ENCODE peak calls at places on chromosomes 4 and X, in ten cellular contexts. J is epithelial cell of esophagus, A is CD14-positive monocyte, U is IMR-90, P is endothelial cell, L is neural crest cell, Z is mammary epithelial cell, H is GM06990, O is AG09319, V is HL-60. M is an unnamed sample.

GRCh38 chrX:9882669-9883446 is 84.3 kb upstream of the CLDN34 start:
- DNase-seq in A (no peak), P (no peak), H (no peak), J (no peak), O (no peak), U (peak; percentile 87), L (no peak), Z (no peak), V (no peak), M (no peak)

GRCh38 chrX:154712781-154713391 is 38.0 kb downstream of the GAB3 start:
- DNase-seq in A (no peak), Z (peak; percentile 64), J (peak; percentile 75), P (no peak), L (no peak), U (peak; percentile 73), O (no peak), V (no peak), H (peak; percentile 57), M (peak; percentile 60)

GRCh38 chrX:29215251-29215650 is 628.0 kb downstream of the IL1RAPL1 start:
- DNase-seq in O (no peak), J (peak; percentile 35), P (no peak), L (no peak), A (no peak), H (no peak), V (no peak), U (peak; percentile 64), Z (peak; percentile 27), M (no peak)

GRCh38 chr4:40826821-40827220 is 77.1 kb downstream of the NSUN7 start:
- DNase-seq in U (no peak), Z (no peak), O (no peak), H (no peak), L (no peak), A (no peak), J (no peak), P (no peak), V (no peak), M (no peak)

GRCh38 chrX:38796926-38797325 is 4.3 kb upstream of the MID1IP1 start:
- DNase-seq in L (no peak), Z (peak; percentile 35), O (no peak), H (no peak), V (no peak), J (peak; percentile 50), A (no peak), U (peak; percentile 70), P (no peak), M (no peak)

GRCh38 chr4:118889313-118889694 is 650 bp downstream of the SYNPO2 start:
- DNase-seq in J (no peak), O (no peak), V (no peak), Z (no peak), H (no peak), U (no peak), A (no peak), L (no peak), P (no peak), M (no peak)

GRCh38 chrX:119734897-119735339 is 23.5 kb upstream of the SOWAHD start:
- DNase-seq in V (peak; percentile 90), A (peak; percentile 50), J (no peak), U (no peak), O (no peak), H (no peak), P (no peak), Z (no peak), L (no peak), M (no peak)

GRCh38 chr4:75158451-75158850 is 225.5 kb downstream of the PARM1 start:
- DNase-seq in Z (no peak), L (no peak), J (no peak), O (no peak), V (no peak), U (no peak), A (no peak), H (no peak), P (no peak), M (no peak)

GRCh38 chrX:17580529-17581155 is 156.7 kb upstream of the SCML1 start:
- DNase-seq in P (no peak), H (no peak), Z (no peak), V (no peak), J (no peak), U (peak; percentile 74), O (no peak), L (no peak), A (no peak), M (no peak)

GRCh38 chrX:108105473-108105872 is 13.9 kb downstream of the ATG4A start:
- DNase-seq in A (no peak), Z (no peak), J (no peak), U (no peak), V (no peak), H (no peak), P (no peak), O (no peak), L (no peak), M (no peak)

GRCh38 chr4:109172301-109172700 is 130.2 kb downstream of the COL25A1 start:
- DNase-seq in H (no peak), U (no peak), L (no peak), O (no peak), A (no peak), P (no peak), V (no peak), J (no peak), Z (no peak), M (no peak)

GRCh38 chr4:8582436-8582835 is 2.2 kb downstream of the GPR78 start:
- DNase-seq in V (no peak), P (no peak), A (no peak), L (no peak), O (no peak), H (no peak), U (no peak), Z (no peak), J (no peak), M (no peak)

GRCh38 chrX:429266-429825 is 42.6 kb upstream of the PPP2R3B start:
- DNase-seq in Z (no peak), U (no peak), V (no peak), J (no peak), O (no peak), P (no peak), L (no peak), H (no peak), A (no peak), M (no peak)

GRCh38 chrX:74422576-74423288 is 1.4 kb downstream of the SLC16A2 start:
- DNase-seq in Z (peak; percentile 54), P (peak; percentile 44), A (no peak), U (peak; percentile 66), O (peak; percentile 27), H (peak; percentile 11), J (peak; percentile 58), L (peak; percentile 37), V (no peak), M (peak; percentile 40)

GRCh38 chr4:148914301-148914700 is 472.1 kb upstream of the NR3C2 start:
- DNase-seq in J (no peak), H (no peak), A (no peak), P (no peak), O (no peak), V (no peak), Z (no peak), L (no peak), U (no peak), M (no peak)

GRCh38 chrX:103275947-103276567 is 493 bp downstream of the TCEAL5 start:
- DNase-seq in Z (no peak), O (no peak), J (no peak), P (no peak), U (no peak), L (no peak), H (no peak), V (no peak), A (no peak), M (no peak)

GRCh38 chr4:34771632-34772031 is 1472.7 kb downstream of the ARAP2 start:
- DNase-seq in P (no peak), J (no peak), O (no peak), U (no peak), H (no peak), L (no peak), Z (no peak), A (no peak), V (no peak), M (no peak)

GRCh38 chrX:67724359-67725110 is 180.7 kb downstream of the AR start:
- DNase-seq in L (no peak), U (no peak), V (no peak), H (no peak), J (no peak), P (no peak), Z (no peak), A (no peak), O (no peak), M (no peak)
- TF ChIP-seq CTCF in L (no peak), U (no peak), V (no peak), H (no peak), J (no peak), P (no peak), Z (no peak), A (no peak), O (no peak), M (no peak)

GRCh38 chrX:153598541-153599191 is at the start of gene CCNQ:
- DNase-seq in A (no peak), Z (peak; percentile 28), O (no peak), U (peak; percentile 10), L (no peak), H (peak; percentile 70), J (peak; percentile 36), P (no peak), V (peak; percentile 9), M (peak; percentile 35)
- TF ChIP-seq CTCF in A (no peak), Z (no peak), O (no peak), U (no peak), L (no peak), H (no peak), J (no peak), P (no peak), V (no peak), M (no peak)

DNA sequence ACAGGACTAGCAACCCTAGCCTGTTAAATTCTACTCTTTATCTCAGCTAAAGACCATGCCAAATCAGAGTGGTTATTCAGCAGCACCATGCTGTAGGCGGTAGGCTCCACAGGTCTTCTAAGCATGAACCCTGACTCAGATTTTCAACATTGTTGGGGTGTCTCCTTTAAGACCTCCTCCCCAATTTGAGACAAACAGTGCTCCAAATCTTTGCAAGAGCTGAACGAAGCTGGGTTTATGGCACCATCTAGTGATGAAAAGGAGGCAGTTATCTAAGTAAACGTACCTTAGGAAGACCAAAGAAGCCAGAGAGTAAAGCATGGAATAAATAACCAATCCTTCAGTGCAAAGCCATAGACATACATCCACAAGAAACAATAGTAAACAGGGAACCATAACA is 334.5 kb upstream of the SLC7A11 start:
- DNase-seq in U (peak; percentile 68), J (peak; percentile 65), H (no peak), P (peak; percentile 10), V (peak; percentile 29), O (peak; percentile 16), Z (peak; percentile 27), L (no peak), A (no peak), M (no peak)
- TF ChIP-seq CTCF in U (peak; percentile 55), J (peak; percentile 65), H (peak; percentile 55), P (no peak), V (peak; percentile 11), O (peak; percentile 48), Z (peak; percentile 62), L (peak; percentile 51), A (peak; percentile 12), M (no peak)

DNA sequence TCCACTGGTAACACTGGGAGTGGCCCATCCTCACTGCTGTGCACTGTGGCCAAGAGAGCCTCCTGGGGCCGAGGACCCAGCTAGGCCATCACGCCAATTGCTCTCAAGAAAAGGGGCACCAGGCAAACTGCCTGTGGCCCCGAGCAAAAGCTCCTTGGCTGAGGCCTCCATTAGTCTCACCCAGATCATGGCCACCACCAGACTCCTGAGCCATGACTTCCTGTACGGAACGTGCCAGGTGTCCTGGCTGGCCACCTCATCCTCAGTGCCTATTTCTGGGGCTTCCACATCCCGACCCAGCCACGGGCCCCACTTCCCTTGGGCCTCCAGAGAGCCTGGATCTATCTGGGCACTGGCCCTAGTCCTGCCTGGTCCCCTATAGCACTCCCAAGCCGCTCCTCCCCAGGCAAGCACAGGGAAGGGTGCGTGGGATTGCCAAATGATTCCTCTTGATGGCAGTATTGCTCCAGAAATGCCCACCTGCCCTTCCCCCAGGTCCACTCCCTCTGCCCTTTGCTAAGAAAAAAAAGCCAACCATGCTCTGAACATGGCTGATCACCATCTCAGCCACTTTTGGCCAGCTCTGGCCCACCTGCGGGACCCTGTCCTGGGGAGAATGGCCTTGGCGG is 212.6 kb upstream of the AGTR2 start:
- DNase-seq in J (no peak), A (no peak), H (no peak), L (no peak), V (no peak), P (no peak), Z (no peak), O (no peak), U (no peak), M (no peak)
- TF ChIP-seq CTCF in J (no peak), A (no peak), H (peak; percentile 26), L (peak; percentile 24), V (no peak), P (no peak), Z (peak; percentile 9), O (no peak), U (no peak), M (no peak)

M was measured in GM20000.